ENCODE peak calls at places on chromosomes 1 and 21, in nine cellular contexts. B is brain microvascular endothelial cell, L is HCT116, H is cardiac muscle cell, U is tibial nerve, M is GM12865, E is right atrium auricular region, S is astrocyte of the spinal cord, O is heart right ventricle. Q is an unnamed sample.

GRCh38 chr1:93594603-93594880 is 87.1 kb downstream of the BCAR3 start:
- DNase-seq in H (no peak), O (no peak), L (no peak), M (no peak), B (no peak), E (no peak), S (no peak), U (no peak), Q (no peak)

GRCh38 chr1:85275701-85276289 is 637 bp downstream of the BCL10 start:
- DNase-seq in S (no peak), U (no peak), E (no peak), B (no peak), M (peak), L (peak), H (no peak), O (no peak), Q (no peak)

GRCh38 chr1:17700981-17701870 is 53.9 kb upstream of the ACTL8 start:
- DNase-seq in U (no peak), B (no peak), O (no peak), L (no peak), E (no peak), H (no peak), S (no peak), M (no peak), Q (no peak)

GRCh38 chr1:167357305-167357704 is 136.6 kb downstream of the POU2F1 start:
- DNase-seq in H (no peak), B (no peak), U (no peak), L (no peak), S (no peak), O (no peak), M (peak), E (no peak), Q (no peak)

GRCh38 chr1:205298191-205298994 is 23.2 kb downstream of the NUAK2 start:
- DNase-seq in S (peak), B (peak), E (no peak), O (no peak), U (no peak), H (peak), L (peak), M (no peak), Q (no peak)

GRCh38 chr1:57218487-57219079 is 205.3 kb downstream of the DAB1 start:
- DNase-seq in O (no peak), L (no peak), E (no peak), M (no peak), B (peak), H (peak), S (no peak), U (no peak), Q (no peak)

GRCh38 chr21:15533618-15534017 is 196.2 kb upstream of the USP25 start:
- DNase-seq in U (no peak), M (no peak), L (no peak), O (no peak), E (no peak), H (no peak), B (no peak), S (no peak), Q (no peak)

GRCh38 chr21:42145569-42146250 is 73.2 kb upstream of the ABCG1 start:
- DNase-seq in L (peak), M (peak), B (peak), U (peak), H (peak), S (peak), O (peak), E (peak), Q (peak)

GRCh38 chr1:85654066-85654782 is 54.0 kb downstream of the ZNHIT6 start:
- DNase-seq in E (no peak), L (peak), S (peak), U (no peak), M (no peak), O (no peak), H (peak), B (peak), Q (no peak)

GRCh38 chr1:93178418-93178817 is 1.8 kb downstream of the TMED5 start:
- DNase-seq in U (no peak), E (no peak), L (no peak), H (peak), B (no peak), M (no peak), S (peak), O (no peak), Q (no peak)

GRCh38 chr1:157090771-157091170 is 8.8 kb downstream of the ETV3L start:
- DNase-seq in B (no peak), L (no peak), O (no peak), U (no peak), S (no peak), H (no peak), M (no peak), E (no peak), Q (no peak)

GRCh38 chr1:40078512-40079333 is 18.3 kb downstream of the PPT1 start:
- DNase-seq in L (peak), U (peak), E (no peak), S (peak), O (peak), B (peak), H (peak), M (peak), Q (no peak)

GRCh38 chr21:37682908-37683307 is 233.3 kb downstream of the KCNJ6 start:
- DNase-seq in O (no peak), B (no peak), H (peak), M (no peak), E (no peak), U (no peak), S (no peak), L (no peak), Q (no peak)

GRCh38 chr1:97877307-97877706 is 43.5 kb downstream of the DPYD start:
- DNase-seq in O (no peak), S (no peak), H (no peak), L (no peak), E (no peak), M (no peak), U (no peak), B (no peak), Q (no peak)

GRCh38 chr1:214332950-214333798 is 52.2 kb downstream of the SMYD2 start:
- DNase-seq in L (peak), S (peak), O (peak), U (peak), B (peak), M (peak), H (peak), E (peak), Q (peak)

GRCh38 chr1:169565335-169566271 is 20.7 kb downstream of the F5 start:
- DNase-seq in H (no peak), U (no peak), S (no peak), E (no peak), B (no peak), L (no peak), O (no peak), M (no peak), Q (no peak)

GRCh38 chr1:29641921-29642320 is 405.6 kb downstream of the PTPRU start:
- DNase-seq in E (no peak), B (no peak), H (no peak), M (no peak), L (no peak), S (no peak), U (no peak), O (no peak), Q (no peak)

GRCh38 chr1:20932437-20932977 is 145.4 kb upstream of the HP1BP3 start:
- DNase-seq in O (no peak), U (no peak), S (no peak), B (no peak), L (no peak), E (no peak), M (peak), H (no peak), Q (no peak)
- TF ChIP-seq CTCF in O (no peak), U (no peak), S (no peak), B (no peak), L (no peak), E (no peak), M (no peak), H (no peak), Q (no peak)

GRCh38 chr1:37752213-37752582 is 12.7 kb downstream of the EPHA10 start:
- DNase-seq in B (no peak), E (no peak), U (no peak), H (no peak), L (no peak), S (no peak), M (no peak), O (no peak), Q (no peak)

GRCh38 chr1:37755290-37755689 is 9.6 kb downstream of the EPHA10 start:
- DNase-seq in L (peak), U (no peak), B (no peak), H (no peak), O (no peak), E (no peak), S (no peak), M (peak), Q (peak)

GRCh38 chr1:37752583-37753471 is 12.1 kb downstream of the EPHA10 start:
- DNase-seq in B (peak), L (peak), S (no peak), U (no peak), E (no peak), H (peak), M (peak), O (no peak), Q (no peak)

GRCh38 chr1:37755951-37756350 is 9.0 kb downstream of the EPHA10 start:
- DNase-seq in M (no peak), U (no peak), O (no peak), E (no peak), B (no peak), H (no peak), L (no peak), S (no peak), Q (no peak)

GRCh38 chr1:37753473-37754321 is 11.2 kb downstream of the EPHA10 start:
- DNase-seq in B (no peak), E (no peak), H (no peak), L (no peak), O (no peak), M (no peak), U (no peak), S (no peak), Q (no peak)
- H3K4me3 ChIP-seq in B (no peak), E (no peak), H (no peak), L (peak), O (no peak), M (no peak), U (no peak), S (no peak), Q (peak)

GRCh38 chr1:219876798-219877209 is 51.6 kb downstream of the SLC30A10 start:
- DNase-seq in E (no peak), H (peak), U (no peak), B (no peak), O (no peak), L (peak), M (peak), S (peak), Q (no peak)
- TF ChIP-seq CTCF in E (no peak), H (peak), U (no peak), B (peak), O (no peak), L (peak), M (peak), S (peak), Q (no peak)

GRCh38 chr1:110918016-110918415 is 45.1 kb downstream of the CD53 start:
- DNase-seq in O (no peak), B (no peak), L (no peak), S (no peak), M (no peak), U (no peak), H (no peak), E (no peak), Q (no peak)

GRCh38 chr1:110915804-110916203 is 42.9 kb downstream of the CD53 start:
- DNase-seq in H (no peak), E (no peak), L (no peak), U (no peak), O (no peak), M (no peak), B (no peak), S (no peak), Q (no peak)

GRCh38 chr1:110916669-110917306 is 43.8 kb downstream of the CD53 start:
- DNase-seq in E (no peak), U (no peak), O (no peak), H (peak), M (peak), B (peak), L (peak), S (no peak), Q (no peak)

GRCh38 chr1:110914676-110915075 is 41.7 kb downstream of the CD53 start:
- DNase-seq in M (no peak), S (no peak), U (no peak), H (no peak), L (no peak), O (no peak), B (no peak), E (no peak), Q (no peak)

DNA sequence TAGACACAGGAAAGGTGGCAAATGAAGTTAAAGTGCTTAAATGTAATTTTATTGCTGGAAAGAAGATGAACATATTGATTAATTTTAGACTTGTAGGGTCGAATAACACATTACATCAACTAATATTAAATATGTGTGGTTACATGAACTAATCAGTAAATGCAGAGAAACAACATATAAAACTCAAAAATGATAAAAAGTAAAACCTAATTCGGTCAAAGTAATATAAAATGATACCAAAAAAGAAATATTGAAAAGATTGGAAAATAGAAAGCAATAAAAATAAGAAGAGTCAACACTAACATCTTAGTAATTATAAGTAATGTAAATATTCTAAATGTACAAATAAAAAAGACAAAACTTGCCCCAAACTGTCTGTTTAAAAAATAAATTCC is 43.3 kb downstream of the CD53 start:
- DNase-seq in B (no peak), S (no peak), L (no peak), M (no peak), E (no peak), H (no peak), O (no peak), U (no peak), Q (no peak)
- H3K4me3 ChIP-seq in B (no peak), S (no peak), L (peak), M (peak), E (no peak), H (no peak), O (no peak), U (no peak), Q (no peak)

GRCh38 chr1:212284744-212285684 is at the start of gene PPP2R5A:
- DNase-seq in B (peak), M (peak), O (peak), H (peak), L (peak), E (peak), U (peak), S (peak), Q (peak)
- TF ChIP-seq CTCF in B (peak), M (peak), O (peak), H (peak), L (no peak), E (peak), U (peak), S (no peak), Q (peak)

GRCh38 chr1:183993132-183993531 is 44.4 kb downstream of the COLGALT2 start:
- DNase-seq in U (no peak), E (no peak), H (no peak), O (no peak), L (no peak), S (no peak), M (no peak), B (no peak), Q (no peak)
- H3K4me3 ChIP-seq in U (no peak), E (no peak), H (no peak), O (no peak), L (no peak), S (no peak), M (no peak), B (no peak), Q (no peak)

GRCh38 chr21:45387506-45387905 is 17.5 kb upstream of the COL18A1 start:
- DNase-seq in O (no peak), M (no peak), L (no peak), S (no peak), H (no peak), E (no peak), B (no peak), U (no peak), Q (no peak)

GRCh38 chr21:45388011-45388521 is 16.9 kb upstream of the COL18A1 start:
- DNase-seq in M (no peak), U (no peak), B (no peak), H (no peak), S (no peak), E (no peak), O (peak), L (no peak), Q (peak)

GRCh38 chr21:45386336-45386727 is 18.6 kb upstream of the COL18A1 start:
- DNase-seq in U (no peak), M (no peak), E (no peak), H (no peak), L (no peak), S (no peak), O (no peak), B (no peak), Q (no peak)

GRCh38 chr21:45385549-45386050 is 19.4 kb upstream of the COL18A1 start:
- DNase-seq in O (no peak), U (no peak), B (no peak), E (no peak), H (no peak), L (no peak), M (no peak), S (no peak), Q (no peak)

GRCh38 chr21:45386728-45387371 is 18.1 kb upstream of the COL18A1 start:
- DNase-seq in H (peak), O (peak), U (peak), M (peak), B (peak), L (no peak), S (peak), E (peak), Q (no peak)
- TF ChIP-seq CTCF in H (peak), O (peak), U (peak), M (no peak), B (peak), L (peak), S (peak), E (peak), Q (no peak)

GRCh38 chr1:116878804-116879477 is 30.8 kb upstream of the PTGFRN start:
- DNase-seq in H (peak), E (no peak), U (no peak), L (peak), B (peak), S (peak), O (peak), M (peak), Q (no peak)
- H3K4me3 ChIP-seq in H (no peak), E (no peak), U (peak), L (peak), B (peak), S (peak), O (peak), M (peak), Q (peak)

DNA sequence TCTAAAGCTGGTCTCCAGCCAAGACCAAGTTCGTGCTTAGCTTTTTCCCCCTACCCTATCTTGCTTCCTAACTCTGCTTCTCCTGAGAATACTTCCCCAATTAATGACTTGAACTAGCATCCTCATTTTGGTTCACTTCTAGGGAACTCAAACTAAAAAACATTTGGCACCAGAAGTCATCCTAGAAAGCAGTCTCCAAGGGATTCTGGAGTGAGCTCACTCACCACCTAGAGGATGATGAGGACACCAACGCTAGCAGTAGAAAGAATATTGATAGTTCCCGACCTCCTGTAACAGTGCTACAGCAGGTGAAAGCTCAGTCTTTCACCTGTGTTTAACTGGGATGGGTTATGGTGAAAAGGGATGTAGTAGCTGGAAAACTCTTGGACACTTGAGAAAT is 4.7 kb upstream of the PSMB2 start:
- DNase-seq in L (no peak), B (no peak), E (no peak), S (no peak), H (no peak), U (no peak), M (no peak), O (no peak), Q (no peak)
- TF ChIP-seq CTCF in L (no peak), B (peak), E (no peak), S (peak), H (peak), U (no peak), M (no peak), O (no peak), Q (no peak)

GRCh38 chr21:26966978-26967913 is at the start of gene ADAMTS5:
- DNase-seq in O (peak), L (no peak), E (peak), S (peak), B (peak), U (peak), H (peak), M (no peak), Q (peak)

GRCh38 chr21:26965567-26966359 is 1.1 kb downstream of the ADAMTS5 start:
- DNase-seq in H (peak), M (no peak), U (no peak), E (no peak), B (peak), O (peak), L (no peak), S (no peak), Q (no peak)

GRCh38 chr21:26965091-26965566 is 1.8 kb downstream of the ADAMTS5 start:
- DNase-seq in M (no peak), U (no peak), S (peak), H (no peak), O (no peak), B (no peak), E (no peak), L (no peak), Q (no peak)

GRCh38 chr21:26964379-26964778 is 2.5 kb downstream of the ADAMTS5 start:
- DNase-seq in E (peak), B (no peak), U (no peak), H (peak), O (peak), L (no peak), M (no peak), S (no peak), Q (no peak)

GRCh38 chr21:26966360-26966977 is 419 bp downstream of the ADAMTS5 start:
- DNase-seq in S (peak), H (peak), M (no peak), O (no peak), B (no peak), E (no peak), U (no peak), L (no peak), Q (no peak)
- H3K4me3 ChIP-seq in S (peak), H (peak), M (no peak), O (peak), B (peak), E (peak), U (peak), L (no peak), Q (peak)

Q was measured in dorsolateral prefrontal cortex.